ENCODE peak calls at places on chromosomes 7 and 10, in ten cellular contexts. W is left lung, R is body of pancreas, K is DND-41, B is GM23338, X is pancreas, L is heart right ventricle, O is lung, P is psoas muscle, H is PC-3. D is an unnamed sample. For H3K4me1, the result is how much of the 10 kb centered on the place peaks cover.

GRCh38 chr7:137626469-137627067 is 220.2 kb downstream of the DGKI start:
- ATAC-seq in W (peak), R (no peak), K (peak), B (peak), X (peak), L (peak), O (peak), P (no peak), H (peak), D (no peak)

GRCh38 chr7:151039850-151040548 is 8.3 kb upstream of the ASIC3 start:
- ATAC-seq in W (peak), R (no peak), K (peak), B (peak), X (no peak), L (no peak), O (no peak), P (no peak), H (no peak), D (no peak)

GRCh38 chr7:151689196-151689971 is 169.7 kb upstream of the RHEB start:
- ATAC-seq in W (peak), R (peak), K (no peak), B (no peak), X (peak), L (peak), O (no peak), P (no peak), H (no peak), D (no peak)

GRCh38 chr7:16044620-16045019 is 358.1 kb upstream of the MEOX2 start:
- ATAC-seq in W (peak), R (no peak), K (no peak), B (no peak), X (no peak), L (no peak), O (no peak), P (no peak), H (no peak), D (no peak)

GRCh38 chr7:34425194-34425593 is 232.8 kb upstream of the NPSR1 start:
- ATAC-seq in W (peak), R (no peak), K (no peak), B (no peak), X (no peak), L (no peak), O (peak), P (no peak), H (no peak), D (no peak)

GRCh38 chr7:20350518-20350951 is 19.8 kb downstream of the ITGB8 start:
- ATAC-seq in W (no peak), R (no peak), K (no peak), B (peak), X (peak), L (peak), O (no peak), P (no peak), H (no peak), D (peak)

GRCh38 chr10:18472977-18473376 is 178.4 kb downstream of the NSUN6 start:
- ATAC-seq in W (peak), R (no peak), K (no peak), B (no peak), X (peak), L (peak), O (no peak), P (no peak), H (no peak), D (no peak)

GRCh38 chr7:20172736-20173334 is 44.3 kb downstream of the MACC1 start:
- ATAC-seq in W (peak), R (no peak), K (peak), B (peak), X (peak), L (no peak), O (no peak), P (no peak), H (peak), D (peak)

GRCh38 chr10:88168171-88169036 is 305.0 kb downstream of the PTEN start:
- ATAC-seq in W (no peak), R (no peak), K (no peak), B (no peak), X (no peak), L (no peak), O (no peak), P (no peak), H (no peak), D (no peak)

GRCh38 chr10:23533212-23533611 is 94.3 kb downstream of the OTUD1 start:
- ATAC-seq in W (no peak), R (no peak), K (no peak), B (no peak), X (no peak), L (no peak), O (no peak), P (no peak), H (no peak), D (no peak)

GRCh38 chr7:108000875-108001758 is 1.8 kb downstream of the LAMB1 start:
- ATAC-seq in W (peak), R (no peak), K (no peak), B (peak), X (peak), L (peak), O (peak), P (peak), H (peak), D (peak)

GRCh38 chr7:156473476-156474240 is 166.9 kb upstream of the RNF32 start:
- ATAC-seq in W (peak), R (no peak), K (peak), B (peak), X (peak), L (no peak), O (no peak), P (no peak), H (peak), D (no peak)

GRCh38 chr7:24720283-24720682 is 37.0 kb downstream of the GSDME start:
- ATAC-seq in W (no peak), R (no peak), K (no peak), B (no peak), X (no peak), L (no peak), O (no peak), P (peak), H (no peak), D (no peak)

GRCh38 chr7:118224521-118224920 is at the start of gene ANKRD7:
- ATAC-seq in W (no peak), R (no peak), K (no peak), B (no peak), X (no peak), L (no peak), O (no peak), P (no peak), H (no peak), D (no peak)

GRCh38 chr10:119090026-119090808 is 9.6 kb upstream of the EIF3A start:
- ATAC-seq in W (no peak), R (no peak), K (no peak), B (no peak), X (no peak), L (no peak), O (no peak), P (no peak), H (no peak), D (no peak)

GRCh38 chr10:119095648-119096047 is 8.3 kb upstream of the DENND10 start:
- ATAC-seq in W (no peak), R (no peak), K (no peak), B (no peak), X (no peak), L (no peak), O (no peak), P (no peak), H (no peak), D (no peak)

GRCh38 chr10:119087271-119087897 is 6.8 kb upstream of the EIF3A start:
- ATAC-seq in W (no peak), R (no peak), K (peak), B (no peak), X (no peak), L (no peak), O (no peak), P (no peak), H (no peak), D (no peak)

GRCh38 chr10:119090968-119091367 is 10.4 kb upstream of the EIF3A start:
- ATAC-seq in W (peak), R (no peak), K (peak), B (no peak), X (peak), L (no peak), O (no peak), P (no peak), H (peak), D (no peak)
- H3K4me1 ChIP-seq in W (under half), R (under half), K (under half), B (under half), X (under half), L (under half), O (under half), P (under half), H (under half), D (under half)

GRCh38 chr10:104328636-104328915 is 9.7 kb downstream of the ITPRIP start:
- ATAC-seq in W (no peak), R (no peak), K (no peak), B (no peak), X (no peak), L (no peak), O (no peak), P (no peak), H (no peak), D (no peak)
- H3K4me1 ChIP-seq in W (half or more), R (half or more), K (under half), B (half or more), X (under half), L (half or more), O (half or more), P (half or more), H (half or more), D (under half)

GRCh38 chr7:132280335-132280734 is 295.9 kb downstream of the PLXNA4 start:
- ATAC-seq in W (no peak), R (no peak), K (no peak), B (no peak), X (no peak), L (no peak), O (no peak), P (no peak), H (no peak), D (no peak)
- H3K4me1 ChIP-seq in W (under half), R (under half), K (under half), B (under half), X (under half), L (under half), O (under half), P (under half), H (under half), D (under half)

GRCh38 chr7:131098527-131098926 is 229.1 kb upstream of the MKLN1 start:
- ATAC-seq in W (no peak), R (peak), K (no peak), B (peak), X (peak), L (no peak), O (no peak), P (no peak), H (no peak), D (no peak)
- H3K4me1 ChIP-seq in W (under half), R (half or more), K (under half), B (under half), X (under half), L (half or more), O (under half), P (half or more), H (under half), D (half or more)

GRCh38 chr10:43402176-43402575 is 6.8 kb downstream of the HNRNPF start:
- ATAC-seq in W (no peak), R (no peak), K (no peak), B (no peak), X (no peak), L (no peak), O (no peak), P (no peak), H (no peak), D (no peak)
- H3K4me1 ChIP-seq in W (under half), R (half or more), K (half or more), B (half or more), X (half or more), L (half or more), O (under half), P (half or more), H (half or more), D (half or more)

GRCh38 chr10:43648083-43648391 is 644 bp downstream of the ZNF32 start:
- ATAC-seq in W (no peak), R (no peak), K (no peak), B (no peak), X (no peak), L (no peak), O (no peak), P (peak), H (no peak), D (no peak)

GRCh38 chr10:43647576-43647975 is 1.1 kb downstream of the ZNF32 start:
- ATAC-seq in W (no peak), R (no peak), K (no peak), B (no peak), X (no peak), L (no peak), O (no peak), P (no peak), H (no peak), D (no peak)

GRCh38 chr10:43645866-43646265 is 2.8 kb downstream of the ZNF32 start:
- ATAC-seq in W (no peak), R (no peak), K (no peak), B (no peak), X (no peak), L (no peak), O (no peak), P (no peak), H (no peak), D (no peak)

GRCh38 chr10:43649149-43649523 is 455 bp upstream of the ZNF32 start:
- ATAC-seq in W (peak), R (peak), K (peak), B (no peak), X (peak), L (peak), O (no peak), P (peak), H (peak), D (peak)

GRCh38 chr10:43648392-43649148 is at the start of gene ZNF32:
- ATAC-seq in W (peak), R (peak), K (peak), B (peak), X (peak), L (peak), O (peak), P (peak), H (peak), D (peak)
- H3K4me1 ChIP-seq in W (under half), R (under half), K (under half), B (under half), X (under half), L (under half), O (under half), P (under half), H (under half), D (under half)

GRCh38 chr10:131150126-131150525 is 161.4 kb downstream of the TCERG1L start:
- ATAC-seq in W (no peak), R (no peak), K (no peak), B (no peak), X (no peak), L (no peak), O (no peak), P (no peak), H (no peak), D (no peak)
- H3K4me1 ChIP-seq in W (under half), R (under half), K (under half), B (under half), X (under half), L (under half), O (under half), P (under half), H (under half), D (under half)

DNA sequence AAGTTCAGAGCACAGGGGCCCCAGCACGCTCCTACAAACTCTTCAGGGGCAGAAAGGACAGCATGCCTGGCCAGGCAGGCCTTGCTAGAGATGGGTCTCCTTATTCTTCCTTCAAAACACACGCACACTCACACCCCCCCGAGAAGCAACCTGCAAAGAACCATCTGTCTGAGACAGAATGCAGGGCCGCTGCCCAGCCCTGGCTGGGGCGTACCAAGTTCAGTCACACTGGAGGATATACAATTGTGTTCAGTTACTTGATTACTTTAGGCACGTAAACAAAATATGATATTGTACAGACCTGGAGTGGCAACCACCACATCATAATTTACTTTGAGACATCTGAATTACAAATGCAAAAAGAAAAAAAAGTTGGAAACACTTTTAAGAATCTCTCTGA is 5.7 kb downstream of the FAM53B start:
- ATAC-seq in W (no peak), R (no peak), K (no peak), B (no peak), X (no peak), L (no peak), O (no peak), P (no peak), H (no peak), D (no peak)
- H3K4me1 ChIP-seq in W (half or more), R (half or more), K (half or more), B (half or more), X (half or more), L (half or more), O (under half), P (half or more), H (under half), D (under half)